ENCODE peak calls at places on chromosomes 3 and 15, in five cellular contexts. R is effector memory CD4-positive, alpha-beta T cell; H is A549; V is HepG2; P is fibroblast of lung. G is an unnamed sample.
A peak's percentile ranks its signal among the peaks of the same experiment; 100 is the strongest.

GRCh38 chr15:30991301-30992072 is at the start of gene MTMR10:
- DNase-seq in R (peak; percentile 56), H (peak; percentile 77), V (peak; percentile 48), P (peak; percentile 76), G (peak; percentile 86)

GRCh38 chr3:128409621-128410581 is 56.8 kb downstream of the DNAJB8 start:
- DNase-seq in R (no peak), H (no peak), V (no peak), P (no peak), G (no peak)

GRCh38 chr15:93051236-93052089 is 37.5 kb downstream of the RGMA start:
- DNase-seq in R (no peak), H (no peak), V (no peak), P (no peak), G (no peak)

GRCh38 chr3:13874891-13875290 is 5.0 kb downstream of the WNT7A start:
- DNase-seq in R (no peak), H (no peak), V (no peak), P (no peak), G (no peak)

GRCh38 chr15:75198560-75199346 is 2.9 kb upstream of the C15orf39 start:
- DNase-seq in R (no peak), H (no peak), V (peak; percentile 95), P (peak; percentile 47), G (peak; percentile 77)

GRCh38 chr3:40996827-40997710 is 202.2 kb upstream of the CTNNB1 start:
- DNase-seq in R (no peak), H (no peak), V (no peak), P (no peak), G (no peak)

GRCh38 chr3:137759505-137759904 is 4.6 kb upstream of the SOX14 start:
- DNase-seq in R (no peak), H (no peak), V (no peak), P (no peak), G (no peak)

GRCh38 chr3:15291589-15292541 is 40.5 kb downstream of the SH3BP5 start:
- DNase-seq in R (peak; percentile 70), H (no peak), V (no peak), P (peak; percentile 42), G (peak; percentile 44)

GRCh38 chr15:45088801-45089711 is 24.9 kb downstream of the DUOX2 start:
- DNase-seq in R (no peak), H (no peak), V (peak; percentile 36), P (no peak), G (no peak)

GRCh38 chr3:53156368-53156834 is 4.6 kb upstream of the PRKCD start:
- DNase-seq in R (no peak), H (no peak), V (no peak), P (no peak), G (peak; percentile 73)

GRCh38 chr3:73098026-73098425 is 36.6 kb downstream of the EBLN2 start:
- DNase-seq in R (no peak), H (no peak), V (no peak), P (no peak), G (no peak)

GRCh38 chr3:187889601-187890404 is 144.5 kb upstream of the BCL6 start:
- DNase-seq in R (no peak), H (no peak), V (peak; percentile 75), P (peak; percentile 20), G (no peak)
- H3K27ac ChIP-seq in R (no peak overlapping the region), H (no peak overlapping the region), V (peak overlapping the region; percentile 81), P (no peak overlapping the region), G (no peak overlapping the region)

GRCh38 chr15:40150163-40150925 is 10.5 kb upstream of the BUB1B start:
- DNase-seq in R (no peak), H (no peak), V (peak; percentile 14), P (peak; percentile 59), G (no peak)
- H3K9me3 ChIP-seq in R (no peaks in the 10 kb centered on the region), H (no peaks in the 10 kb centered on the region), V (no peaks in the 10 kb centered on the region), P (no peaks in the 10 kb centered on the region), G (no peaks in the 10 kb centered on the region)

GRCh38 chr15:79380755-79381499 is 51.2 kb upstream of the MINAR1 start:
- DNase-seq in R (peak; percentile 36), H (peak; percentile 70), V (peak; percentile 63), P (peak; percentile 79), G (peak; percentile 67)
- H3K27ac ChIP-seq in R (no peak overlapping the region), H (no peak overlapping the region), V (no peak overlapping the region), P (no peak overlapping the region), G (no peak overlapping the region)

GRCh38 chr15:79874242-79874641 is 22.6 kb downstream of the MTHFS start:
- DNase-seq in R (no peak), H (no peak), V (peak; percentile 52), P (no peak), G (no peak)
- H3K9me3 ChIP-seq in R (peaks cover 6% of the 10 kb centered on the region), H (peaks cover 38% of the 10 kb centered on the region), V (peaks cover 39% of the 10 kb centered on the region), P (no peaks in the 10 kb centered on the region), G (peaks cover 2% of the 10 kb centered on the region)

GRCh38 chr3:122355612-122356011 is 27.4 kb downstream of the MIX23 start:
- DNase-seq in R (no peak), H (no peak), V (no peak), P (no peak), G (no peak)

GRCh38 chr3:122356402-122356801 is 26.6 kb downstream of the MIX23 start:
- DNase-seq in R (no peak), H (peak; percentile 31), V (peak; percentile 57), P (peak; percentile 18), G (peak; percentile 64)

GRCh38 chr3:122362026-122362425 is 21.0 kb downstream of the MIX23 start:
- DNase-seq in R (no peak), H (no peak), V (no peak), P (no peak), G (peak; percentile 52)

GRCh38 chr3:122357828-122358617 is 25.0 kb downstream of the MIX23 start:
- DNase-seq in R (no peak), H (no peak), V (no peak), P (no peak), G (no peak)

DNA sequence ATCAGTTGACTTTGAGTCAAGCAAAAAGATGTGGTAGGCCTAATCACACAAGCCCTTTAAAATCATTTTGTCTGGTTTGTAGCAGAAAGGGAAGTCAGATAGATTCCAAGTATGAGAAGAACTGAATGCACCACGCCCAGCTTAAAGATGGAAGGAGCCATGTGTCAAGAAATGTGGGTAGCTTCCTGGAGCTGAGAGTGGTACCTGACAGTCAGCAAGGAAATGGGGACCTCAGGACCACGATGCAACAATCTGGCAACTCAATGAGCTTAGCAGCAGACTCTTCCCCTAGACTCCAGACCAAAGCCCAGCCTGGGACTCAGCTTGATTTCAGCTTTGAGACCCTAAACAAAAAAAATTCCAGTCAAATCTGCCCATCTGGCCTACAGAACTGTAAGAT is 24.4 kb downstream of the MIX23 start:
- DNase-seq in R (no peak), H (no peak), V (no peak), P (no peak), G (no peak)
- H3K27ac ChIP-seq in R (no peak overlapping the region), H (no peak overlapping the region), V (peak overlapping the region; percentile 11), P (no peak overlapping the region), G (no peak overlapping the region)

GRCh38 chr15:27846722-27847420 is 252.2 kb downstream of the OCA2 start:
- DNase-seq in R (no peak), H (no peak), V (no peak), P (no peak), G (no peak)

GRCh38 chr15:27847775-27848710 is 251.1 kb downstream of the OCA2 start:
- DNase-seq in R (no peak), H (no peak), V (no peak), P (no peak), G (no peak)

GRCh38 chr15:27843146-27843545 is 256.0 kb downstream of the OCA2 start:
- DNase-seq in R (no peak), H (no peak), V (no peak), P (no peak), G (no peak)

GRCh38 chr15:27844018-27844666 is 255.0 kb downstream of the OCA2 start:
- DNase-seq in R (no peak), H (peak; percentile 16), V (no peak), P (peak; percentile 56), G (no peak)

DNA sequence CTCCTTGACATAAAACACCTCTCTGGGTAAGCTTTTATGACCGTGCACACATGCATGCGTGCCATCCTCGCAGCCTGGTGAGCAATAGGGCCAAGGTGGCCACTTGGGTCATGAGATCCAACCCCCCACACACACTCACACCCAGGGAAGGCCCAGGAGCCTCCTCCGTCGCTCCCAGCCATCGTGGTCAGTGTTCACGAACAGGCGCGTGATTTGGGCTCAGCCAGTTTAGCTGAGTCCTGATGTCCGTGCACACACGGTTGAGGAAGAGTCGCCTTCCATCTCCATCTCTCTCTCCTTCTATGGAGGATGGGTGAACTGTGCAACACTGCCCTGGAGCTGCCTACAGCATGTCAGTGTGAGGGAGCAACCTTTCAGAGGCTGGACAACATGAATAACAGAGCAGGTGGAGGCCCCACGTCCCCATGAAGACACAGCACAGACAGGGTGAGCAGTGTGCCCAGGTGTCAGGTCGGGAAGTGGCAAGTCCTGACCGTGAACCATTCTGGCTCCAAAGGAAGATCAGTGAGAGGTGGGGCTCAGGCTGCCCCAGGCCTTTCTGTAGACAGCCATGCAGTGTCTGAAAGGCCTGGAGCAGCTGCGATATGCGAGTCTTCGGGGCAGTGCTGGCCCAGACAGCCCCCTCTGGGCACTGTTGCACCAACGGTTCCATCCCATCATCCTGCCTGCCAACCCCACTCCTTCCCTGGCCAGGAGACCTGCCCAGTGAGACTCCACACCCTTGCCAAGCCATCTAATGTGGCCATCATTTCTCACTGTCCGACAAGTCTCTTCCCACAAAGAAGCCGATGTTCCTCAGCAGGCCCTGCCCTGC is 253.4 kb downstream of the OCA2 start:
- DNase-seq in R (no peak), H (no peak), V (no peak), P (no peak), G (no peak)
- H3K9me3 ChIP-seq in R (no peaks in the 10 kb centered on the region), H (peaks cover 14% of the 10 kb centered on the region), V (no peaks in the 10 kb centered on the region), P (no peaks in the 10 kb centered on the region), G (peaks cover 3% of the 10 kb centered on the region)